ENCODE peak calls at places on chromosomes 3 and 15, in six cellular contexts. O, Y, E, G, M and W are unnamed samples.

GRCh38 chr15:62572797-62573196 is 407.7 kb upstream of the C2CD4B start:
- DNase-seq in O (no peak), Y (no peak), E (no peak), G (no peak), M (no peak), W (no peak)

GRCh38 chr15:72288796-72289596 is 16.6 kb upstream of the PARP6 start:
- DNase-seq in O (no peak), Y (no peak), E (no peak), G (no peak), M (no peak), W (no peak)

GRCh38 chr3:27633224-27633545 is 88.9 kb downstream of the EOMES start:
- DNase-seq in O (no peak), Y (no peak), E (peak), G (peak), M (no peak), W (no peak)

GRCh38 chr15:70835415-70835814 is 18.5 kb downstream of the LARP6 start:
- DNase-seq in O (no peak), Y (no peak), E (peak), G (no peak), M (peak), W (peak)

GRCh38 chr3:120780977-120781376 is 38.4 kb downstream of the GTF2E1 start:
- DNase-seq in O (peak), Y (no peak), E (peak), G (no peak), M (no peak), W (peak)

GRCh38 chr3:195829897-195830254 is 18.1 kb upstream of the MUC4 start:
- DNase-seq in O (no peak), Y (no peak), E (no peak), G (no peak), M (no peak), W (no peak)

GRCh38 chr15:77104155-77104554 is 33.2 kb upstream of the TSPAN3 start:
- DNase-seq in O (no peak), Y (no peak), E (peak), G (no peak), M (no peak), W (peak)

GRCh38 chr3:13711911-13712650 is 163.2 kb downstream of the FBLN2 start:
- DNase-seq in O (no peak), Y (no peak), E (no peak), G (no peak), M (no peak), W (no peak)

GRCh38 chr3:111797035-111797717 is 61.9 kb upstream of the PHLDB2 start:
- DNase-seq in O (no peak), Y (no peak), E (peak), G (no peak), M (no peak), W (no peak)

GRCh38 chr15:35481992-35482391 is 64.0 kb downstream of the DPH6 start:
- DNase-seq in O (peak), Y (no peak), E (peak), G (no peak), M (no peak), W (no peak)

GRCh38 chr15:38647683-38648082 is 83.1 kb upstream of the RASGRP1 start:
- DNase-seq in O (no peak), Y (no peak), E (peak), G (no peak), M (no peak), W (no peak)

GRCh38 chr3:98068824-98069223 is 18.1 kb upstream of the OR5AC2 start:
- DNase-seq in O (no peak), Y (no peak), E (no peak), G (no peak), M (no peak), W (no peak)

GRCh38 chr15:69921626-69922624 is 175.8 kb downstream of the TLE3 start:
- DNase-seq in O (no peak), Y (no peak), E (no peak), G (no peak), M (no peak), W (no peak)

GRCh38 chr3:133037440-133037839 is 751 bp upstream of the TMEM108 start:
- DNase-seq in O (no peak), Y (no peak), E (no peak), G (no peak), M (no peak), W (peak)

GRCh38 chr3:128254066-128254590 is 100.8 kb downstream of the EEFSEC start:
- DNase-seq in O (no peak), Y (no peak), E (no peak), G (no peak), M (no peak), W (no peak)

GRCh38 chr3:51887620-51888019 is 12.2 kb upstream of the IQCF5 start:
- DNase-seq in O (no peak), Y (no peak), E (no peak), G (no peak), M (no peak), W (no peak)

GRCh38 chr15:77578641-77579372 is 53.9 kb downstream of the LINGO1 start:
- DNase-seq in O (no peak), Y (no peak), E (no peak), G (no peak), M (no peak), W (no peak)

GRCh38 chr15:70165811-70166284 is 68.1 kb upstream of the TLE3 start:
- DNase-seq in O (no peak), Y (no peak), E (peak), G (no peak), M (no peak), W (peak)

GRCh38 chr3:52153389-52154096 is 680 bp downstream of the POC1A start:
- DNase-seq in O (no peak), Y (peak), E (peak), G (no peak), M (no peak), W (no peak)

GRCh38 chr3:179956416-179956830 is 80.3 kb downstream of the PEX5L start:
- DNase-seq in O (no peak), Y (no peak), E (no peak), G (no peak), M (no peak), W (no peak)

GRCh38 chr15:97504031-97504430 is 456.5 kb upstream of the ARRDC4 start:
- DNase-seq in O (peak), Y (no peak), E (no peak), G (no peak), M (no peak), W (no peak)

GRCh38 chr3:24133942-24134341 is 188.9 kb downstream of the NR1D2 start:
- DNase-seq in O (no peak), Y (no peak), E (no peak), G (no peak), M (no peak), W (no peak)

GRCh38 chr3:38576131-38577088 is 73.1 kb downstream of the SCN5A start:
- DNase-seq in O (no peak), Y (no peak), E (no peak), G (no peak), M (no peak), W (no peak)

GRCh38 chr15:76196286-76196948 is 114.9 kb downstream of the ETFA start:
- DNase-seq in O (no peak), Y (no peak), E (peak), G (no peak), M (peak), W (peak)

GRCh38 chr3:125587039-125587664 is 8.1 kb downstream of the OSBPL11 start:
- DNase-seq in O (no peak), Y (no peak), E (no peak), G (no peak), M (no peak), W (no peak)

GRCh38 chr3:42036483-42036823 is 54.7 kb upstream of the TRAK1 start:
- DNase-seq in O (peak), Y (no peak), E (peak), G (no peak), M (no peak), W (no peak)